ENCODE peak calls at places on chromosomes 6 and 20, in five cellular contexts. K, C, H, P and U are unnamed samples.

GRCh38 chr6:48087448-48087847 is 23.5 kb downstream of the PTCHD4 start:
- DNase-seq in K (no peak), C (no peak), H (peak), P (peak), U (no peak)

GRCh38 chr20:62659488-62659887 is 17.2 kb downstream of the SLCO4A1 start:
- DNase-seq in K (no peak), C (no peak), H (no peak), P (no peak), U (no peak)

GRCh38 chr20:34773726-34774125 is 51.7 kb downstream of the NCOA6 start:
- DNase-seq in K (no peak), C (no peak), H (no peak), P (no peak), U (no peak)

GRCh38 chr20:12207875-12208274 is 290.2 kb downstream of the BTBD3 start:
- DNase-seq in K (no peak), C (no peak), H (no peak), P (no peak), U (peak)

GRCh38 chr6:7224726-7225125 is 88.3 kb downstream of the SSR1 start:
- DNase-seq in K (no peak), C (no peak), H (no peak), P (no peak), U (no peak)

GRCh38 chr6:4672772-4673171 is 103.4 kb upstream of the CDYL start:
- DNase-seq in K (no peak), C (no peak), H (peak), P (no peak), U (no peak)

GRCh38 chr6:33571637-33572316 is 8.3 kb downstream of the BAK1 start:
- DNase-seq in K (no peak), C (no peak), H (no peak), P (no peak), U (no peak)

GRCh38 chr6:16676978-16677377 is 84.3 kb downstream of the ATXN1 start:
- DNase-seq in K (no peak), C (no peak), H (no peak), P (peak), U (no peak)

GRCh38 chr6:93318127-93318526 is 101.2 kb downstream of the EPHA7 start:
- DNase-seq in K (no peak), C (no peak), H (no peak), P (no peak), U (peak)

GRCh38 chr20:59242714-59243626 is 57.4 kb upstream of the EDN3 start:
- DNase-seq in K (peak), C (no peak), H (no peak), P (no peak), U (no peak)

GRCh38 chr20:13009682-13010406 is 1.1 kb downstream of the SPTLC3 start:
- DNase-seq in K (no peak), C (no peak), H (peak), P (no peak), U (no peak)

GRCh38 chr20:47032969-47033578 is 138.4 kb downstream of the EYA2 start:
- DNase-seq in K (no peak), C (no peak), H (no peak), P (no peak), U (no peak)